ENCODE peak calls at places on chromosomes 6 and 20, in ten cellular contexts. W is sigmoid colon, T is IMR-90, X is tibial nerve, C is A549, J is ovary, V is breast epithelium, Z is uterus, H is stomach, U is testis. E is an unnamed sample. For H3K4me1, the result is how much of the 10 kb centered on the place peaks cover.

GRCh38 chr20:47456952-47457724 is 44.5 kb upstream of the NCOA3 start:
- DNase-seq in T (peak), X (no peak), W (no peak), V (no peak), C (peak), U (no peak), Z (no peak), H (no peak), J (no peak), E (no peak)

GRCh38 chr6:140567469-140567868 is 1193.0 kb upstream of the CITED2 start:
- DNase-seq in H (no peak), U (no peak), T (peak), V (no peak), J (no peak), W (no peak), Z (no peak), X (no peak), C (no peak), E (no peak)

GRCh38 chr6:21587182-21587924 is 6.2 kb upstream of the SOX4 start:
- DNase-seq in T (peak), J (peak), H (peak), U (peak), C (peak), V (peak), W (peak), Z (peak), X (peak), E (no peak)

GRCh38 chr6:7426447-7427169 is 37.0 kb downstream of the RIOK1 start:
- DNase-seq in T (no peak), V (no peak), X (no peak), U (peak), J (no peak), C (no peak), W (no peak), Z (no peak), H (no peak), E (no peak)

GRCh38 chr20:17062712-17063111 is 164.1 kb upstream of the PCSK2 start:
- DNase-seq in C (no peak), V (no peak), X (no peak), T (no peak), Z (no peak), U (no peak), W (no peak), J (no peak), H (no peak), E (no peak)

GRCh38 chr20:32445539-32446273 is 87.6 kb downstream of the ASXL1 start:
- DNase-seq in V (no peak), X (no peak), Z (no peak), T (no peak), W (peak), H (peak), U (no peak), J (no peak), C (no peak), E (no peak)

GRCh38 chr6:142944126-142945066 is 580 bp downstream of the HIVEP2 start:
- DNase-seq in C (peak), Z (peak), V (peak), H (peak), X (peak), T (peak), J (peak), U (peak), W (peak), E (peak)

GRCh38 chr20:17688965-17689364 is 6.9 kb upstream of the RRBP1 start:
- DNase-seq in U (no peak), Z (no peak), H (peak), V (no peak), J (no peak), T (peak), X (no peak), W (no peak), C (no peak), E (no peak)

GRCh38 chr6:115945306-115945705 is 115.4 kb downstream of the FRK start:
- DNase-seq in W (no peak), H (no peak), U (no peak), J (no peak), V (no peak), T (no peak), C (no peak), Z (no peak), X (no peak), E (no peak)

GRCh38 chr6:149336529-149336928 is 19.0 kb downstream of the TAB2 start:
- DNase-seq in T (no peak), Z (no peak), C (peak), X (no peak), V (no peak), H (no peak), J (no peak), W (no peak), U (no peak), E (no peak)

GRCh38 chr6:26329763-26330511 is 35.1 kb upstream of the BTN3A2 start:
- DNase-seq in U (no peak), W (no peak), C (peak), J (no peak), Z (no peak), X (no peak), T (peak), V (no peak), H (no peak), E (no peak)

GRCh38 chr6:45609141-45609638 is 231.5 kb upstream of the SUPT3H start:
- DNase-seq in J (no peak), X (peak), V (no peak), U (no peak), H (no peak), C (no peak), Z (no peak), T (peak), W (no peak), E (no peak)

GRCh38 chr6:51959744-51960383 is 127.5 kb downstream of the PKHD1 start:
- DNase-seq in V (peak), W (peak), T (peak), Z (no peak), H (peak), J (peak), C (peak), U (peak), X (peak), E (peak)

GRCh38 chr6:39363280-39363679 is 40.8 kb upstream of the KCNK16 start:
- DNase-seq in T (no peak), Z (no peak), H (no peak), C (no peak), J (no peak), U (no peak), X (no peak), V (no peak), W (no peak), E (no peak)

GRCh38 chr6:148657053-148657452 is 89.8 kb upstream of the UST start:
- DNase-seq in T (peak), C (no peak), V (no peak), Z (no peak), W (no peak), J (no peak), H (no peak), U (peak), X (no peak), E (no peak)

DNA sequence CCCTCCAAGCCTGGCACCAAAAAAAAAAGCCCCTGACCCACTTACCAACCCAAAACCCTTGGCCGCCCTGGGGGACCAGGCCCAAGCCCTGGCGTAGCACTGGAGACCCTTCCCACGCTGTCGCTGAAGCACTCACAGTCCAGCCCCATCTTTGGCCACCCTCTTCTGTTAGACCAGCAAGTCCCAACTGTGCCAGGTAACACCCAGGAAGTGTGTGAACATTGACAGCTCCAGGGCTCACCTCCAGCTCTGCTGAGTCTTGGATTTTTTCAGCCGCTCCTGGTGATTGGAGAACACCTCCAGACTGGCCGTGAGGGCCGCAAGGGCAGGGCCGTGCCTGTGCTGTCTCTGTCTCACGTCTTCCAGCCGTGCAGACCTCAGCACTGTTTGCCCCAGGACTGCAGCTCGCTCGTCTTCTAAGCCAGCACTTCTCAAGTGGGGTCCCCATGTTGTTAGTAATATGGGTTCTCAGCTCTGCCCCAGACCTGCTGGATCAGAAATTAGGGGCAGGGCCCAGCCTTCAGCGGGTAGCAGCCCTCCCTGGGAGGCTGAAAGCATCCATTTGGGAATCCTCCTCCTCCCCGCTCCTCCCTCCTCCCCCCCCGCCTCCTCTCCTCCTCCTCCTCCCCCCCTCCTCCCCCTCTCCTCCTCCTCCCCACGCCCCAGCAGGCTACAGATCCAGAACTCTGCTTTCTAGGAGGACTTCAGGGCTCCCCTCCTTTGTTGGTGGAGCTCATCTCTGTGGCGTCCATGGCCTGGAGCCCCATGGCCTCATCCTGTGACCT is 18.1 kb downstream of the NPEPL1 start:
- DNase-seq in U (peak), J (no peak), H (no peak), W (peak), V (no peak), C (no peak), Z (no peak), X (peak), T (no peak), E (no peak)
- TF ChIP-seq POLR2A in U (no peak), J (no peak), H (no peak), W (no peak), V (no peak), C (no peak), Z (no peak), X (no peak), T (no peak), E (no peak)

GRCh38 chr6:132714160-132714559 is 305 bp upstream of the VNN1 start:
- DNase-seq in V (no peak), W (no peak), J (no peak), H (no peak), Z (no peak), X (no peak), C (no peak), T (no peak), U (no peak), E (no peak)
- H3K4me1 ChIP-seq in V (under half), W (under half), J (under half), H (under half), Z (under half), X (under half), C (under half), T (under half), U (under half), E (under half)

DNA sequence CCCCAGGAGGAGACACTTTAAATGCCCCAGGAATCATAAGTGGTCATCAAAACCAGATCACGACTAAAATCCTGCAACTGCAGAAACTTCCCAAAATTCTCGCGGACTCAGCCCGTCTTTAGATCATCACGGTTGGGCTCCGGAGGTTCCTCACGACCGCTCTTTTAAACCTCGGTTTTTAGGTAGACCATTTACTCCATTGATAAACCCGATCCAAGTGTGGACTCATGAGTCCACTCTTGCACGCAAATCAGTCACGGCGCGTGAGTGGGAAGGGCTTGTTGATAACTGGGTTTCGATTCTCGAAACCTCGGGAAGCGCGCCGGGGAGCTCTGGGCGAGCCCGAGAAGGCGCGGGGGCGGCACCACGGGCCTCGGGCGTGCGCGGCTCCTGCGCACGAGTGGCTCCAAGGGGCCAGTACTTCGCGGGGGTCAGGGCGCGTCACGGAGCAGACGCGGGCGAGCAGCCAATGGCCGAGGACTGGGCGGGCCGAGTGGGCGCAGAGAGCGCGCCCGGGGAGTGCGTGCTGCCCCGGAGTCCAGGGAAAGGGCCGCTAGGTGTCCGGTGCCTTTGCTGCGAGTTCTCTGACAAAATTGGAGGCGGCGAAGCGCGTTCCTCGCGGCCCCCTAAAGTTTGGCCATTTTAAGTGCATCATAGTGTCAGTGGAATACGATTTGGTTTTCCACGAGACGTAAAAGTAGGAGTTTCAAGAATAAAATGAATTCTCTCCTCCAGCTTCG is 658 bp upstream of the TENT5A start:
- DNase-seq in W (peak), Z (peak), H (peak), C (peak), T (peak), U (peak), V (peak), J (peak), X (peak), E (peak)
- TF ChIP-seq POLR2A in W (peak), Z (peak), H (no peak), C (peak), T (peak), U (peak), V (peak), J (peak), X (peak), E (peak)

GRCh38 chr20:33828326-33828834 is 17.2 kb downstream of the CHMP4B start:
- DNase-seq in U (no peak), J (no peak), W (no peak), H (no peak), Z (no peak), T (no peak), X (no peak), C (no peak), V (no peak), E (no peak)
- H3K4me1 ChIP-seq in U (half or more), J (under half), W (under half), H (half or more), Z (under half), T (under half), X (half or more), C (under half), V (under half), E (under half)

DNA sequence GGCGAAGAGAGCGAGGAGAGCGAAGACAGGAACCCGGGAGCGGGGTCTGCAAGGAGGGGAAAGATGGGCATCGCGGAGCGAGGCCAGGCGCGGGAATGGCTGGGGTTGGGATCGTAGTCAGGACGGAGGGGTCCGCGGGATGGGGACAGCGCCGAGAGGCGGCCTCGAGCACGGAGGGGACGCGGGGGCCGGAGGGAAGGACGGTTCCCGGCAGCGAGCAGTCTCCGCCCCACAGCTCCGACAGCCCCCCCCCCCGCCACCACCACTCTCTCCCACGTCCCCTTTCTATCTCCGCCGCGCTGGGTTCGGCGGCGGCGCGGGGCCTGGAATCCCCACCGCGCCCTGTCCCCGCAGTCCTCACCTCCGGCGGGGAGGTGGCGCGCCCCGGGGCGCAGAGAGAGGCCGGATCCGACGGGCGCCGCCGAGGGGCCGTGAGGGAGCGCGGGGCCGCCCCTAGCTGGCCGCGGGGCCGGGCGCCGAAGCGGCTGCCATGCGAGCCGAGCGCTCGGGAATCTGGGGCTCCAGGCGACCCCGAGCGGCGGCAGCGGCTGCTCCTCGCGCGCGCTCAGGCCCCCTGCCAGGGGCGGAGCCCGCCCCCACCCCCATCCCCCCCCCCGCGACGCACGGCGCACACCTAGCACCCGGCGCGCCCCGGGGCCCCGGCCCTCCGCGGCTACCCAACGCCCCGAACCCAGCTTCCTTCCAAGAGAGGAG is at the start of gene DLK2:
- DNase-seq in W (no peak), C (no peak), Z (no peak), U (no peak), H (no peak), V (no peak), X (no peak), J (no peak), T (no peak), E (no peak)
- TF ChIP-seq POLR2A in W (no peak), C (no peak), Z (no peak), U (no peak), H (no peak), V (no peak), X (no peak), J (no peak), T (no peak), E (no peak)

GRCh38 chr20:34049389-34049788 is 55.7 kb downstream of the RALY start:
- DNase-seq in V (no peak), U (no peak), H (no peak), W (no peak), J (no peak), C (no peak), T (no peak), Z (no peak), X (no peak), E (no peak)

GRCh38 chr20:34049897-34050695 is 56.4 kb downstream of the RALY start:
- DNase-seq in Z (no peak), W (no peak), X (peak), V (no peak), J (no peak), T (no peak), U (no peak), C (no peak), H (no peak), E (no peak)

GRCh38 chr20:34047010-34047687 is 53.4 kb downstream of the RALY start:
- DNase-seq in V (no peak), J (no peak), X (no peak), U (no peak), T (no peak), C (no peak), H (no peak), W (no peak), Z (no peak), E (no peak)

GRCh38 chr20:34055290-34055689 is 56.8 kb downstream of the EIF2S2 start:
- DNase-seq in U (no peak), H (no peak), Z (no peak), X (no peak), V (no peak), W (no peak), J (no peak), C (no peak), T (no peak), E (no peak)

DNA sequence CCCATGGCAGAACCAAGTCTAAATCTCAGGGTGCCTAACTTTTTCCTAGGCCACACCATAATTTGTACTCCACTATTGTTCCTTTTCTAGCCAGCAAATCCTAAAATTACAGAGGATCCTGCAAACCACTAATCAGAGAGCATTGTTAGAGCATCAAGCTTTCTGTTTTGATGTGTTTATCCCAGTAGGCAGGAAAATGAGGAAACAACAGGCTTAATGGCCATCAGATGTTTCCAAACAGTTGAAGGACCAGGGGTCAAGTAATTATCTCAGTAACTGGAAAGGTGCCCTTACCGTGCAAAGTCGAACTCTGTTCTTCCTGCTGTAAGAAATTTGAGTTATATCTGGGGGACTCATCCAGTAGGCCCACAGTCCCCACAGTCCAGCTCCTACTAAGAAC is 58.7 kb downstream of the RALY start:
- DNase-seq in H (no peak), C (no peak), Z (no peak), V (no peak), U (no peak), X (no peak), T (no peak), J (no peak), W (no peak), E (no peak)
- H3K4me1 ChIP-seq in H (under half), C (under half), Z (under half), V (under half), U (under half), X (under half), T (under half), J (under half), W (under half), E (under half)

DNA sequence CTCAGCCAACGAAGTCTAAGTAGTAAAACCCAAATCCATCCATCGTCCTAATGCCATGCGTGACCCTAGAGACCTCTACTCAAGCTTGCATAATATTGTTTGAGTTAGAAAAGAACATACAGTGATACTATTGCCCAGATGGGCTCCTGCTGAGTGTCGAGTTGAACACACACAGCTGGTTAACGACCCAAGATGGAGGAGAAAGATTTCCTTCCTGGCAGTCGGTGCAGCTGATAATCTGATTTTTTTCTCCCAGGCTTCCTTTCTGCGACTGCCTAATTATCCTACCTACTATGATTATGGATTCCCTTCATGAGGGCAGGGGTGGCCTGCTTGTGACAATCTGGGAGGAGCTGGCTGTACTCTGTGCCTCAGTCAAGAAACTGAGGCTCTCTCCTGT is 164.4 kb upstream of the KCNG1 start:
- DNase-seq in Z (no peak), H (no peak), W (no peak), J (no peak), C (no peak), V (no peak), U (no peak), T (no peak), X (no peak), E (no peak)
- TF ChIP-seq POLR2A in Z (no peak), H (no peak), W (no peak), J (no peak), C (no peak), V (no peak), U (no peak), T (no peak), X (no peak), E (no peak)

GRCh38 chr20:34015401-34016335 is 22.0 kb downstream of the RALY start:
- DNase-seq in V (no peak), H (no peak), U (no peak), W (no peak), J (no peak), Z (no peak), T (no peak), X (no peak), C (no peak), E (no peak)
- H3K4me1 ChIP-seq in V (under half), H (under half), U (under half), W (under half), J (under half), Z (under half), T (under half), X (half or more), C (under half), E (under half)

DNA sequence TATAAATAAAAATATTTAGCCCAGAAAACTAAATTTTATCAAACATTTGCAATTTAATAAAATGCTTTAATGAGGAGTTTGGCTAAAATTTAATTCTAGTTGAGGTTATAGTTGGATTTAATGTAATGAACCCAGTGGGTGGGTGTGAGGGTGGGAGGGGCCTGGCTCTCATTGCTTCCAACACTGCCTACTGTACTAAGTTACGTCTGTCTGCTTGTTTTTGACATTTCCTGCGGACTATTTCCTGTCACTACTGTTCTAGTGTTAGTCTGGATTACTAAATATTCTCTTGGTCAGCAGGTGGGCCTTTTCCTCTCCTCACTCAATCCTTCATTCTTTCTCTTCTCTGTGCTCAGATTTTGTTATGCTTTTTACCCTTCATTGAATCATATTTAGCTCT is 82.5 kb upstream of the MAP3K7 start:
- DNase-seq in H (no peak), V (no peak), Z (no peak), U (no peak), X (no peak), C (no peak), T (no peak), J (no peak), W (no peak), E (no peak)
- TF ChIP-seq POLR2A in H (no peak), V (no peak), Z (no peak), U (no peak), X (no peak), C (no peak), T (no peak), J (no peak), W (no peak), E (no peak)

E was measured in Peyer's patch.